ENCODE peak calls at places on chromosomes 3 and 15, in eight cellular contexts. One of them, this sample, is unnamed.

GRCh38 chr3:53498993-53499641 is 4.7 kb downstream of the CACNA1D start:
- DNase-seq in colonic mucosa: peak
- DNase-seq in lower lobe of right lung: no peak
- DNase-seq in bronchial epithelial cell: no peak
- DNase-seq in epithelial cell of esophagus: no peak
- DNase-seq in BJ: no peak
- DNase-seq in prostate gland: no peak
- DNase-seq in AG04449: no peak
- DNase-seq in this sample: no peak

GRCh38 chr3:53703630-53704362 is 142.4 kb downstream of the CHDH start:
- DNase-seq in colonic mucosa: no peak
- DNase-seq in lower lobe of right lung: no peak
- DNase-seq in AG04449: no peak
- DNase-seq in prostate gland: no peak
- DNase-seq in BJ: no peak
- DNase-seq in bronchial epithelial cell: no peak
- DNase-seq in epithelial cell of esophagus: no peak
- DNase-seq in this sample: no peak

GRCh38 chr3:159852821-159853505 is 135.7 kb upstream of the IL12A start:
- DNase-seq in AG04449: no peak
- DNase-seq in prostate gland: no peak
- DNase-seq in epithelial cell of esophagus: peak
- DNase-seq in BJ: no peak
- DNase-seq in colonic mucosa: no peak
- DNase-seq in lower lobe of right lung: peak
- DNase-seq in bronchial epithelial cell: peak
- DNase-seq in this sample: no peak

GRCh38 chr3:136632625-136633081 is 119.5 kb downstream of the STAG1 start:
- DNase-seq in colonic mucosa: peak
- DNase-seq in epithelial cell of esophagus: no peak
- DNase-seq in bronchial epithelial cell: no peak
- DNase-seq in prostate gland: no peak
- DNase-seq in BJ: no peak
- DNase-seq in lower lobe of right lung: no peak
- DNase-seq in AG04449: no peak
- DNase-seq in this sample: peak

GRCh38 chr3:24519368-24520100 is 24.9 kb upstream of the THRB start:
- DNase-seq in epithelial cell of esophagus: no peak
- DNase-seq in prostate gland: no peak
- DNase-seq in AG04449: no peak
- DNase-seq in lower lobe of right lung: no peak
- DNase-seq in colonic mucosa: no peak
- DNase-seq in BJ: no peak
- DNase-seq in bronchial epithelial cell: no peak
- DNase-seq in this sample: no peak

GRCh38 chr15:36960179-36960946 is 140.0 kb downstream of the MEIS2 start:
- DNase-seq in colonic mucosa: no peak
- DNase-seq in prostate gland: no peak
- DNase-seq in lower lobe of right lung: no peak
- DNase-seq in bronchial epithelial cell: peak
- DNase-seq in AG04449: no peak
- DNase-seq in BJ: no peak
- DNase-seq in epithelial cell of esophagus: no peak
- DNase-seq in this sample: no peak

GRCh38 chr15:56411122-56411749 is 46.0 kb downstream of the TEX9 start:
- DNase-seq in lower lobe of right lung: no peak
- DNase-seq in prostate gland: no peak
- DNase-seq in colonic mucosa: no peak
- DNase-seq in AG04449: no peak
- DNase-seq in bronchial epithelial cell: peak
- DNase-seq in epithelial cell of esophagus: peak
- DNase-seq in BJ: no peak
- DNase-seq in this sample: no peak

GRCh38 chr15:101528108-101528916 is 38.8 kb upstream of the PCSK6 start:
- DNase-seq in AG04449: no peak
- DNase-seq in BJ: no peak
- DNase-seq in bronchial epithelial cell: no peak
- DNase-seq in lower lobe of right lung: no peak
- DNase-seq in prostate gland: no peak
- DNase-seq in epithelial cell of esophagus: no peak
- DNase-seq in colonic mucosa: peak
- DNase-seq in this sample: no peak

GRCh38 chr15:31303434-31304073 is 23.1 kb upstream of the KLF13 start:
- DNase-seq in lower lobe of right lung: peak
- DNase-seq in colonic mucosa: peak
- DNase-seq in AG04449: no peak
- DNase-seq in epithelial cell of esophagus: peak
- DNase-seq in bronchial epithelial cell: peak
- DNase-seq in BJ: no peak
- DNase-seq in prostate gland: no peak
- DNase-seq in this sample: no peak

GRCh38 chr15:56736308-56736707 is 3.0 kb upstream of the ZNF280D start:
- DNase-seq in AG04449: no peak
- DNase-seq in BJ: peak
- DNase-seq in prostate gland: no peak
- DNase-seq in colonic mucosa: no peak
- DNase-seq in lower lobe of right lung: no peak
- DNase-seq in epithelial cell of esophagus: peak
- DNase-seq in bronchial epithelial cell: peak
- DNase-seq in this sample: no peak

GRCh38 chr15:34610388-34610787 is 26.9 kb upstream of the GOLGA8B start:
- DNase-seq in BJ: no peak
- DNase-seq in epithelial cell of esophagus: peak
- DNase-seq in lower lobe of right lung: no peak
- DNase-seq in AG04449: no peak
- DNase-seq in colonic mucosa: no peak
- DNase-seq in bronchial epithelial cell: peak
- DNase-seq in prostate gland: no peak
- DNase-seq in this sample: no peak

GRCh38 chr3:169822540-169822939 is 9.8 kb upstream of the LRRC34 start:
- DNase-seq in prostate gland: no peak
- DNase-seq in BJ: no peak
- DNase-seq in lower lobe of right lung: no peak
- DNase-seq in bronchial epithelial cell: no peak
- DNase-seq in AG04449: no peak
- DNase-seq in colonic mucosa: no peak
- DNase-seq in epithelial cell of esophagus: no peak
- DNase-seq in this sample: no peak

GRCh38 chr3:103847081-103848062 is 1412.6 kb downstream of the ZPLD1 start:
- DNase-seq in BJ: no peak
- DNase-seq in prostate gland: no peak
- DNase-seq in lower lobe of right lung: no peak
- DNase-seq in bronchial epithelial cell: no peak
- DNase-seq in epithelial cell of esophagus: no peak
- DNase-seq in colonic mucosa: no peak
- DNase-seq in AG04449: no peak
- DNase-seq in this sample: no peak

GRCh38 chr3:89340431-89340830 is 233.0 kb downstream of the EPHA3 start:
- DNase-seq in BJ: no peak
- DNase-seq in lower lobe of right lung: no peak
- DNase-seq in prostate gland: no peak
- DNase-seq in AG04449: no peak
- DNase-seq in epithelial cell of esophagus: no peak
- DNase-seq in colonic mucosa: no peak
- DNase-seq in bronchial epithelial cell: no peak
- DNase-seq in this sample: no peak

GRCh38 chr3:136305879-136306278 is 55.7 kb downstream of the PCCB start:
- DNase-seq in prostate gland: no peak
- DNase-seq in lower lobe of right lung: no peak
- DNase-seq in BJ: no peak
- DNase-seq in bronchial epithelial cell: peak
- DNase-seq in AG04449: peak
- DNase-seq in colonic mucosa: no peak
- DNase-seq in epithelial cell of esophagus: peak
- DNase-seq in this sample: peak

GRCh38 chr15:71278989-71279756 is 163.9 kb downstream of the THSD4 start:
- DNase-seq in bronchial epithelial cell: peak
- DNase-seq in BJ: peak
- DNase-seq in epithelial cell of esophagus: peak
- DNase-seq in AG04449: peak
- DNase-seq in lower lobe of right lung: peak
- DNase-seq in colonic mucosa: peak
- DNase-seq in prostate gland: peak
- DNase-seq in this sample: no peak

GRCh38 chr15:38504680-38505467 is 50.9 kb downstream of the FAM98B start:
- DNase-seq in bronchial epithelial cell: no peak
- DNase-seq in BJ: no peak
- DNase-seq in AG04449: no peak
- DNase-seq in prostate gland: no peak
- DNase-seq in lower lobe of right lung: no peak
- DNase-seq in epithelial cell of esophagus: no peak
- DNase-seq in colonic mucosa: no peak
- DNase-seq in this sample: no peak

GRCh38 chr3:157073810-157074209 is 86.1 kb downstream of the CCNL1 start:
- DNase-seq in epithelial cell of esophagus: no peak
- DNase-seq in colonic mucosa: no peak
- DNase-seq in AG04449: no peak
- DNase-seq in lower lobe of right lung: no peak
- DNase-seq in prostate gland: no peak
- DNase-seq in bronchial epithelial cell: peak
- DNase-seq in BJ: peak
- DNase-seq in this sample: no peak

DNA sequence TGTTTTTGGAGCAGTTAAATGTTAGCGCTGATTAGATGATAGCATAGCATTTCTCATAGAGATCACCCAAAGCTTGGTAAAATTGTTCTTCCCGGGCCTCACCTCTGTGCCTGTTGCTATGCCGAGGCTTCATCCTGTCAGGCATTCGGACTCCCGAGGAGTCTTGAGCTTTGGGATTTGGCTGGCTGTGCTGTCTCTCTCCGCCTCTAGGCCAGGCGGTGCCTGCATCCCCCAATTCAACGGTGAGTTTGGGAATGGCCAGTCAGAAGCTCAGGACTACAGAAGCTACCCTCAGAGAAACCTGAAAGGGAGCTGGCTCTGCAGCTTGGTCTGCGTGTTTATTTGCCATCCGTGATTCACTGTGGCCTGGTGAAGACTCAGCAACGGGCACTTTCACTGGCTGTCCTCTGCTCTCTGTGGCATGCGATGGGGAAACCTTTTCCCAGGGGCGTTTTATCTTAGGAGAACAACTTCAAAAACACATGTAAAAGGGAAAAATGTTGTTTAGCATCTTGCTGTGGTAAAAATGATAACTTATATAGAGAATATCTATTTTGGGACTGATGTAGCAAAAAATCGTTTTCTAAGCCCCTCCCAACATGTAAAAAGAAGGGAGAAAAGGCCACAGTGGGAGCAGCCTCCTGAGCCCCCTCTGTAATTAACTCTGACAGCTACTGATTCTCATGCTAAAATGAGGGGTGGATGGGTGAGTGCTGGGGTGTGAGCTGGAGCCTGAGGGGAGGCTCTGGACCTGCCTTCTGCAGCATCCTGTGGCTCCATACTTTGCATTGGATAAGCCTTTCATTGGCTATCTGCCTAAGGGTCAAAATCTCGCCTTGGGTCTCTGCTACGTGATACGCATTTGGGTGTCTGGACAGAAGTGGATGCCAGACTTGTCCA is 103.3 kb upstream of the KLHL25 start:
- DNase-seq in lower lobe of right lung: no peak
- DNase-seq in epithelial cell of esophagus: no peak
- DNase-seq in prostate gland: no peak
- DNase-seq in colonic mucosa: no peak
- DNase-seq in bronchial epithelial cell: no peak
- DNase-seq in AG04449: no peak
- DNase-seq in BJ: no peak
- DNase-seq in this sample: no peak
- H3K4me3 ChIP-seq in lower lobe of right lung: no peak
- H3K4me3 ChIP-seq in epithelial cell of esophagus: no peak
- H3K4me3 ChIP-seq in prostate gland: no peak
- H3K4me3 ChIP-seq in colonic mucosa: no peak
- H3K4me3 ChIP-seq in bronchial epithelial cell: no peak
- H3K4me3 ChIP-seq in AG04449: no peak
- H3K4me3 ChIP-seq in BJ: no peak
- H3K4me3 ChIP-seq in this sample: no peak

GRCh38 chr15:91853968-91854943 is 748 bp downstream of the SLCO3A1 start:
- DNase-seq in colonic mucosa: peak
- DNase-seq in BJ: no peak
- DNase-seq in prostate gland: peak
- DNase-seq in bronchial epithelial cell: peak
- DNase-seq in AG04449: no peak
- DNase-seq in epithelial cell of esophagus: peak
- DNase-seq in lower lobe of right lung: peak
- DNase-seq in this sample: no peak
- TF ChIP-seq CTCF in colonic mucosa: no peak
- TF ChIP-seq CTCF in BJ: no peak
- TF ChIP-seq CTCF in prostate gland: no peak
- TF ChIP-seq CTCF in bronchial epithelial cell: no peak
- TF ChIP-seq CTCF in AG04449: no peak
- TF ChIP-seq CTCF in epithelial cell of esophagus: no peak
- TF ChIP-seq CTCF in lower lobe of right lung: peak
- TF ChIP-seq CTCF in this sample: no peak

DNA sequence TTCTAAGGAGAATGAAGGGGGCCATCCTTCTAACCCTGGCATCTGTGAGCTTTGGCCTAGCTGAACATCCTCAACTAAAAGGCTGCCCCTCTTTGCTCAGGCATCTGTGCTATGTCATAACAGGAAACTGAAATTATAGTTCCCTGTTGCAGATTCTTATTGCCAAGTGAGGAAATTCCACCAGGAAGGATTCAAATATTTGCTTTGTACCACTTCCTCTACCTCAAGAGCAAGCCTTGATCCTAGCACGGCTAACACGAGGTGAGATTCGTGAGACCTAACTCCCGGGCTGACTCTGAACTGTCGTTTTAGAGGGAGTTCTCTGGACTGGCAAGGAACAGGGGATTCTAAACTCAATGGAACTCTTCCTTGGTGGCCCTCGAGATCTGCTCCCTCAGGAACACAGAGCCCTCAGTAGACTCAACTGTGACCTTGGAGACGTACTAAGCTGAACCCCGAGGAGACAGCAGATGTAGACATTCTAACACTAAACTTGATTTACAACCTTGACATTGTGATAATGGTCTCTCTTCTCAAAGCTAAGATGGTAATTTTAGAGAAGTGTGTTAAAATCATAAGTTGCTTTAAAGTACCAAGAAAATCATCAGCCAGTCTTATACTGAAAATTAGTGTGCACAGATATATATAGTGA is 4.2 kb downstream of the SPG21 start:
- DNase-seq in epithelial cell of esophagus: peak
- DNase-seq in colonic mucosa: peak
- DNase-seq in lower lobe of right lung: no peak
- DNase-seq in BJ: no peak
- DNase-seq in prostate gland: no peak
- DNase-seq in bronchial epithelial cell: peak
- DNase-seq in AG04449: no peak
- DNase-seq in this sample: peak
- H3K4me3 ChIP-seq in epithelial cell of esophagus: no peak
- H3K4me3 ChIP-seq in colonic mucosa: no peak
- H3K4me3 ChIP-seq in lower lobe of right lung: peak
- H3K4me3 ChIP-seq in BJ: no peak
- H3K4me3 ChIP-seq in prostate gland: no peak
- H3K4me3 ChIP-seq in bronchial epithelial cell: no peak
- H3K4me3 ChIP-seq in AG04449: no peak
- H3K4me3 ChIP-seq in this sample: peak

DNA sequence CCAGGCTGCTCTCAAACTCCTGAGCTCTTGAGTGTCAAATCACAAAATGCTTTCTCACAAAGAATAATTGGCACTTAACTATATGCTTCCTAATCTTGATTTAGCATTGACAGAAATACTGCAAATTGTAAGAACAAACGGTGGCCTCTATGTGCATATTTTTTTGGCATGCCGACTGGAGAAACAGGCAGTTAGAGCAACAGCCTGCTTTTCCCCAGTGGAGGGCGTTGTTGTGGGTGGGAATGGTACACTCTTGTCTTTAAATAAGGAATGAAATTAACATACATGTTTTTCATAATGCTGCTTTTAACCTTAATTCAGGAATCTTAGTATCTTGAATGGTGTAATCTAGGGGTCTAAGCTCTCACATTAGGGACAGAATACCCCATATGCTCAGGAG is 31.1 kb upstream of the SV2B start:
- DNase-seq in prostate gland: no peak
- DNase-seq in lower lobe of right lung: no peak
- DNase-seq in BJ: no peak
- DNase-seq in colonic mucosa: no peak
- DNase-seq in AG04449: no peak
- DNase-seq in bronchial epithelial cell: no peak
- DNase-seq in epithelial cell of esophagus: no peak
- DNase-seq in this sample: no peak
- TF ChIP-seq CTCF in prostate gland: no peak
- TF ChIP-seq CTCF in lower lobe of right lung: no peak
- TF ChIP-seq CTCF in BJ: no peak
- TF ChIP-seq CTCF in colonic mucosa: no peak
- TF ChIP-seq CTCF in AG04449: no peak
- TF ChIP-seq CTCF in bronchial epithelial cell: no peak
- TF ChIP-seq CTCF in epithelial cell of esophagus: no peak
- TF ChIP-seq CTCF in this sample: peak